ENCODE peak calls at places on chromosomes 6 and 20, in four cellular contexts. K is upper lobe of left lung, S is testis, C is suprapubic skin. Q is an unnamed sample.

GRCh38 chr6:43171284-43172126 is 436 bp downstream of the SRF start:
- DNase-seq in K (no peak), S (no peak), C (no peak), Q (no peak)

GRCh38 chr6:125299257-125299656 is 2.5 kb downstream of the HDDC2 start:
- DNase-seq in K (no peak), S (no peak), C (no peak), Q (no peak)

GRCh38 chr6:169302255-169302654 is 48.6 kb upstream of the THBS2 start:
- DNase-seq in K (no peak), S (no peak), C (no peak), Q (no peak)

GRCh38 chr6:27250955-27251671 is 3.6 kb downstream of the PRSS16 start:
- DNase-seq in K (peak; percentile 92), S (peak; percentile 93), C (peak; percentile 77), Q (peak; percentile 86)

GRCh38 chr6:114220241-114220640 is 122.6 kb downstream of the HS3ST5 start:
- DNase-seq in K (no peak), S (no peak), C (no peak), Q (no peak)

GRCh38 chr6:119339941-119340456 is 9.6 kb downstream of the MAN1A1 start:
- DNase-seq in K (peak; percentile 35), S (no peak), C (no peak), Q (no peak)

GRCh38 chr6:160500639-160501038 is 152.5 kb downstream of the SLC22A3 start:
- DNase-seq in K (no peak), S (no peak), C (no peak), Q (no peak)

GRCh38 chr6:45675634-45676033 is 297.9 kb upstream of the SUPT3H start:
- DNase-seq in K (no peak), S (no peak), C (no peak), Q (no peak)

GRCh38 chr20:49868538-49868937 is 46.8 kb downstream of the SPATA2 start:
- DNase-seq in K (no peak), S (no peak), C (no peak), Q (peak; percentile 32)

GRCh38 chr20:49867453-49868215 is 47.7 kb downstream of the SPATA2 start:
- DNase-seq in K (no peak), S (no peak), C (no peak), Q (no peak)

GRCh38 chr20:49865559-49865958 is 49.8 kb downstream of the SPATA2 start:
- DNase-seq in K (no peak), S (no peak), C (no peak), Q (no peak)

GRCh38 chr20:49863666-49864065 is 51.0 kb downstream of the SLC9A8 start:
- DNase-seq in K (no peak), S (no peak), C (no peak), Q (no peak)

GRCh38 chr20:49866051-49866450 is 49.3 kb downstream of the SPATA2 start:
- DNase-seq in K (no peak), S (no peak), C (no peak), Q (no peak)
- H3K27me3 ChIP-seq in K (no peaks in the 10 kb centered on the region), S (no peaks in the 10 kb centered on the region), C (no peaks in the 10 kb centered on the region), Q (no peaks in the 10 kb centered on the region)

GRCh38 chr20:61684583-61685235 is 381.0 kb downstream of the TAF4 start:
- DNase-seq in K (no peak), S (no peak), C (no peak), Q (no peak)

GRCh38 chr20:61685462-61685861 is 380.2 kb downstream of the TAF4 start:
- DNase-seq in K (no peak), S (no peak), C (no peak), Q (no peak)

GRCh38 chr20:61684136-61684535 is 381.5 kb downstream of the TAF4 start:
- DNase-seq in K (no peak), S (no peak), C (no peak), Q (no peak)

GRCh38 chr20:61688411-61688810 is 377.3 kb downstream of the TAF4 start:
- DNase-seq in K (no peak), S (no peak), C (no peak), Q (no peak)

GRCh38 chr20:61686081-61686936 is 379.4 kb downstream of the TAF4 start:
- DNase-seq in K (no peak), S (no peak), C (no peak), Q (no peak)
- TF ChIP-seq POLR2A in K (no peak), S (no peak), C (no peak), Q (no peak)

GRCh38 chr6:1625352-1625773 is 15.6 kb downstream of the FOXC1 start:
- DNase-seq in K (no peak), S (no peak), C (no peak), Q (no peak)
- H3K27ac ChIP-seq in K (no peak overlapping the region), S (peak overlapping the region; percentile 70), C (peak overlapping the region; percentile 66), Q (no peak overlapping the region)

GRCh38 chr20:64157878-64158277 is 6.4 kb upstream of the MYT1 start:
- DNase-seq in K (no peak), S (no peak), C (no peak), Q (no peak)
- H3K27me3 ChIP-seq in K (no peaks in the 10 kb centered on the region), S (no peaks in the 10 kb centered on the region), C (peaks cover 88% of the 10 kb centered on the region), Q (peaks cover 51% of the 10 kb centered on the region)

GRCh38 chr6:21593412-21593926 is at the start of gene SOX4:
- DNase-seq in K (peak; percentile 94), S (peak; percentile 98), C (peak; percentile 96), Q (peak; percentile 92)
- TF ChIP-seq POLR2A in K (no peak), S (peak; percentile 67), C (peak; percentile 75), Q (peak; percentile 28)

GRCh38 chr20:22584630-22584921 is 204 bp upstream of the FOXA2 start:
- DNase-seq in K (peak; percentile 89), S (no peak), C (no peak), Q (no peak)
- H3K27ac ChIP-seq in K (peak overlapping the region; percentile 77), S (no peak overlapping the region), C (no peak overlapping the region), Q (no peak overlapping the region)

DNA sequence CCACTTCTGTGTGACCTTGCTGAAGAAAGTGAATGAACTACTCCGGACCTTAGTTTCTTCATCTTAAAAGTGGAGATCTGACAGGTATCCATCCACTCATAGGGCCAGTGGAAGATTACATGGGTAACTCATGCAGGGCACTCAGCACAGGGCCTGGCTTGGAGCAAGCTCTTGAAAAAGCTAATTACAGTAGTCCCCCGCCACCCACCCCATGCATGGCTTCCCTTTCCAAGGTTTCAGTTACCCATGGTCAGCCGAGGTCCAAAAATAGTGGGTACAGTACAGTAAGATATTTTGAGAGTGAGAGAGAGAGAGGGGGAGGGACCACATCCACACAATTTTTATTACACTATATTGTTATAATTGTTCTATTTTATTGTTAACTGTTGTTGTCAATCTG is 7.1 kb upstream of the PMEPA1 start:
- DNase-seq in K (no peak), S (no peak), C (no peak), Q (no peak)
- H3K27me3 ChIP-seq in K (no peaks in the 10 kb centered on the region), S (no peaks in the 10 kb centered on the region), C (no peaks in the 10 kb centered on the region), Q (no peaks in the 10 kb centered on the region)

GRCh38 chr6:153312633-153313032 is 181.6 kb upstream of the RGS17 start:
- DNase-seq in K (peak; percentile 79), S (peak; percentile 59), C (no peak), Q (no peak)
- TF ChIP-seq POLR2A in K (no peak), S (no peak), C (no peak), Q (no peak)

DNA sequence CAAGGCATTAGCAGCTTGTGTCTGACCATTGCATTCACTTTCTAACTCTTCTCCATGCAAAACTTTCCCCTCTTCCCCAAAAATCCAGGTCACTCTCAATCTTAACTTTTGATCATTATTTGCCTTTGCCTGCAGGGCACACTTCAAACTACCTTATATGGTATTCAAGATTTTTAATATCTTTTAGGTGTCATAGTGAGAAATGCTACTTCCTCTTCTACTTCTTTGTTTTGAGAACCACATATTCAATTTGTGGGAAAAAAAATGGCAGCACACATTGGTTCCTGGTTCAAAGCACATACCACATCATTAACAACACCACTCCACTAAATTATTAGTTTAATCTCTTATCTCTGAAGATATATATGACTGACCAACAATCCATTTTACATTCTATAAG is 1267.0 kb upstream of the CITED2 start:
- DNase-seq in K (no peak), S (no peak), C (no peak), Q (no peak)
- H3K27ac ChIP-seq in K (no peak overlapping the region), S (no peak overlapping the region), C (no peak overlapping the region), Q (no peak overlapping the region)

DNA sequence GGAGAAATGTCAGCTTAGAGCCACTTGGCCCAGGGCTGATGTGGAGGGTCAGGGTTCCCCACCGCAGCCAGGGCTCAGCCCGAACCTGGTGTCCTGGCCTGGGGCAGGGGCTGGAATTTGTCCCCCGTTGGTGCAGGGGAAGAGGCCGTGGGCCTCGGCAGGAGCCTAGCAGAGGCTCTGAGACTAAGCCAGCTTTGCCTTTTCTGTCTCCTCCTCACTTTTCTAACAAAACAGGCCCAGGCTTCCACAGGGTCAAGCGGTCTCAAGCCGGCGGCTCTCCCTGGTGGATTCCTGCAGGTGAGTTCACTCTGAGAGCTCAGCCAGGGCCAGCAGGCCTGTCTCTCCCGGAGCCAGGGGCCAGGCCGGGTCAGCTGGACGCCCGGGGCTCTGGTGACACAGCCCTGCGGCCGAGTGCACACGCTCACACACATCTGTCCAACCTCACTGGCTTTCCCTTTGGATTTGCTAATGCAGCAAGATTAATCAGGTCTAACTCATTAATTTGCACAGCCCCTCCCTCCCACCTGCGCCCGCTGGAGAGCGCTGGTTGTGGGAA is 2.9 kb upstream of the CHRNA4 start:
- DNase-seq in K (no peak), S (no peak), C (no peak), Q (peak; percentile 62)
- H3K27me3 ChIP-seq in K (no peaks in the 10 kb centered on the region), S (no peaks in the 10 kb centered on the region), C (peaks cover 91% of the 10 kb centered on the region), Q (peaks cover 25% of the 10 kb centered on the region)